ENCODE peak calls at places on chromosomes 5 and 9, in seven cellular contexts. P is astrocyte, Z is pancreas, O is fibroblast of lung, L is stomach, J is NT2/D1, A is PC-3. Y is an unnamed sample. For H3K4me1, the result is how much of the 10 kb centered on the place peaks cover.

GRCh38 chr5:98593418-98593817 is 180.0 kb upstream of the RGMB start:
- DNase-seq in A (no peak), L (no peak), Z (no peak), P (no peak), O (no peak), J (no peak), Y (no peak)

GRCh38 chr9:852539-852938 is 11.0 kb downstream of the DMRT1 start:
- DNase-seq in A (no peak), J (no peak), O (no peak), P (no peak), Z (no peak), L (no peak), Y (no peak)

GRCh38 chr5:139976703-139977102 is 66.4 kb downstream of the NRG2 start:
- DNase-seq in P (no peak), L (no peak), Z (no peak), A (no peak), O (no peak), J (no peak), Y (no peak)

GRCh38 chr5:66829826-66830225 is 233.6 kb downstream of the MAST4 start:
- DNase-seq in O (no peak), J (no peak), P (peak), L (no peak), Z (no peak), A (peak), Y (peak)

GRCh38 chr5:149636191-149636860 is 55.0 kb downstream of the ARHGEF37 start:
- DNase-seq in O (no peak), L (no peak), A (no peak), Z (no peak), J (no peak), P (no peak), Y (peak)

GRCh38 chr9:137064027-137064879 is 6.1 kb downstream of the SAPCD2 start:
- DNase-seq in P (no peak), J (no peak), Z (peak), A (peak), L (peak), O (peak), Y (peak)

GRCh38 chr9:18437315-18438200 is 36.4 kb upstream of the ADAMTSL1 start:
- DNase-seq in O (peak), A (no peak), Z (peak), L (peak), P (peak), J (no peak), Y (peak)

GRCh38 chr5:173720341-173721258 is 104.2 kb upstream of the BOD1 start:
- DNase-seq in P (no peak), A (no peak), L (no peak), J (no peak), Z (no peak), O (no peak), Y (no peak)

GRCh38 chr5:172766287-172767104 is 4.5 kb downstream of the DUSP1 start:
- DNase-seq in O (peak), A (peak), P (peak), Z (peak), L (peak), J (no peak), Y (peak)

GRCh38 chr5:89065919-89066318 is 182.9 kb upstream of the MEF2C start:
- DNase-seq in A (no peak), Z (no peak), L (no peak), P (no peak), O (no peak), J (no peak), Y (no peak)

GRCh38 chr5:6995115-6995514 is 281.9 kb downstream of the TENT4A start:
- DNase-seq in J (no peak), L (no peak), Z (no peak), A (no peak), O (no peak), P (no peak), Y (no peak)

GRCh38 chr9:86946712-86947145 is 577 bp downstream of the GAS1 start:
- DNase-seq in O (peak), A (no peak), J (no peak), Z (peak), P (peak), L (peak), Y (peak)

GRCh38 chr9:8730618-8731017 is 931.0 kb upstream of the DMAC1 start:
- DNase-seq in J (no peak), L (no peak), O (no peak), P (no peak), A (no peak), Z (no peak), Y (no peak)

GRCh38 chr5:75331-76320 is 16.3 kb upstream of the PLEKHG4B start:
- DNase-seq in J (no peak), A (no peak), L (no peak), Z (no peak), P (no peak), O (no peak), Y (no peak)

GRCh38 chr9:120109242-120109641 is 470.7 kb downstream of the CDK5RAP2 start:
- DNase-seq in L (no peak), Z (no peak), P (no peak), O (no peak), A (no peak), J (peak), Y (peak)

GRCh38 chr9:36575411-36575882 is 2.8 kb downstream of the MELK start:
- DNase-seq in L (no peak), P (no peak), Z (no peak), A (peak), O (peak), J (no peak), Y (peak)

GRCh38 chr9:89425024-89425805 is 72.7 kb downstream of the SEMA4D start:
- DNase-seq in Z (no peak), J (no peak), O (no peak), L (no peak), P (no peak), A (no peak), Y (no peak)

GRCh38 chr5:120326651-120327050 is 137.4 kb upstream of the PRR16 start:
- DNase-seq in J (no peak), P (no peak), A (no peak), Z (no peak), O (peak), L (no peak), Y (no peak)

GRCh38 chr5:173742432-173742816 is 126.0 kb upstream of the BOD1 start:
- DNase-seq in P (no peak), J (no peak), L (no peak), A (no peak), O (no peak), Z (no peak), Y (no peak)

GRCh38 chr5:133110709-133111108 is 58.9 kb downstream of the HSPA4 start:
- DNase-seq in L (no peak), P (no peak), O (no peak), Z (no peak), J (no peak), A (no peak), Y (no peak)

GRCh38 chr5:55437859-55438206 is 96.9 kb downstream of the PLPP1 start:
- DNase-seq in L (no peak), P (no peak), A (no peak), O (no peak), J (no peak), Z (no peak), Y (no peak)

GRCh38 chr5:118060833-118061232 is 927.5 kb downstream of the DTWD2 start:
- DNase-seq in A (no peak), L (no peak), P (no peak), O (no peak), J (no peak), Z (no peak), Y (no peak)

GRCh38 chr9:81815781-81816180 is 112.4 kb upstream of the SPATA31D4 start:
- DNase-seq in Z (no peak), J (no peak), O (no peak), A (no peak), L (no peak), P (no peak), Y (no peak)

GRCh38 chr9:37392272-37392671 is 30.2 kb upstream of the GRHPR start:
- DNase-seq in P (no peak), J (no peak), Z (no peak), O (no peak), A (no peak), L (no peak), Y (no peak)

GRCh38 chr5:82111191-82111590 is 139.4 kb downstream of the ATG10 start:
- DNase-seq in A (no peak), J (no peak), Z (no peak), L (no peak), P (peak), O (peak), Y (no peak)

GRCh38 chr9:69674112-69674511 is 1.9 kb upstream of the APBA1 start:
- DNase-seq in Z (no peak), J (no peak), P (no peak), O (no peak), L (no peak), A (peak), Y (no peak)

GRCh38 chr9:134571946-134572914 is 69.4 kb upstream of the COL5A1 start:
- DNase-seq in A (no peak), L (peak), P (no peak), J (no peak), Z (no peak), O (no peak), Y (no peak)

GRCh38 chr5:59562756-59563389 is 330.7 kb downstream of the PDE4D start:
- DNase-seq in P (peak), A (peak), Z (peak), J (peak), L (peak), O (peak), Y (peak)

GRCh38 chr5:10446490-10446889 is 4.8 kb downstream of the ROPN1L start:
- DNase-seq in P (no peak), L (no peak), A (no peak), J (no peak), Z (no peak), O (no peak), Y (no peak)

GRCh38 chr9:20394928-20395327 is 227.4 kb downstream of the MLLT3 start:
- DNase-seq in P (no peak), J (peak), L (no peak), Z (no peak), O (no peak), A (no peak), Y (no peak)
- H3K4me1 ChIP-seq in P (under half), J (under half), L (under half), Z (under half), O (under half), A (under half), Y (under half)

DNA sequence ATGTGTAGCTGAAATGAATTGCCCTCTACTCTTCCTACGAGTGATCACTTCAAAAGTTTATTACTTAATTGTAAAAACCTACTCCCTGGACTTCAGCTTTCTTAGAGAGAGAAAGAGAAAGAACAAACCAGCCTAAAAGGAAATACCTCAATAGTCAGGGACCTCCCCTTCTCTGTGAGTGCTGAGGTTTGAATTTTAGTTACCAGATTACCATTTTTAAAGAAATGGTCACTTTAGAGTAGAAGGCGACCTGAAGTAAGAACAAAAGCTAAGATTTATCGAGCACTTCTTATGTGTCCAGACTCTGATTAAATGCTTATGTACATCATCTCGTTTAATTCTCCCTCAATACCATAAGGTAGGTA is 11.3 kb downstream of the RAPGEF1 start:
- DNase-seq in P (no peak), O (no peak), Z (no peak), J (no peak), L (no peak), A (no peak), Y (no peak)
- H3K4me1 ChIP-seq in P (under half), O (under half), Z (under half), J (under half), L (half or more), A (under half), Y (under half)

GRCh38 chr5:154138701-154139100 is 51.8 kb upstream of the GALNT10 start:
- DNase-seq in Z (peak), L (no peak), P (peak), A (no peak), O (no peak), J (no peak), Y (no peak)

GRCh38 chr5:154133591-154133990 is 56.9 kb upstream of the GALNT10 start:
- DNase-seq in L (no peak), J (no peak), P (no peak), O (no peak), Z (no peak), A (no peak), Y (no peak)

GRCh38 chr5:154134499-154134898 is 56.0 kb upstream of the GALNT10 start:
- DNase-seq in J (no peak), P (no peak), O (no peak), A (no peak), Z (no peak), L (no peak), Y (no peak)

GRCh38 chr5:154135125-154135524 is 55.4 kb upstream of the GALNT10 start:
- DNase-seq in O (no peak), L (no peak), P (no peak), Z (no peak), A (no peak), J (no peak), Y (no peak)

DNA sequence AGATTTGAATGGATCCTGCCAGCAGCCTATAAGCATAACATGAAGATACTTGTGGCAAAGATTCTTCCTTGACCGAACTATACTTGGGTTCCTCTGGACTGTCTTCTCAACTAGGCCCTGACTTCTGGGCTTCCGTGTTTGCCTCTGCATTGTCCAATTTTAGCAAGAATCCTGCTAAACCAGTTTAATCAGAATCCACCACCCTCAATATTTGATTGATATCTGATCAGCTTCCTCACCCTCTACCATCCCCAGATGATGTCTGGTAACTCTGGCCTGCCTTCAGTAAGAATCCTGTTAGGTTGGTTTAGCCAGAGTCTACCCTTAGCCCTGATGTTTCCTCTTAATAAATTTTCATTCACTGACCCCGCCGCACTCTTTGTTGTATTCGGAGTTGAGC is 54.4 kb upstream of the GALNT10 start:
- DNase-seq in A (peak), O (no peak), J (no peak), Z (no peak), L (no peak), P (no peak), Y (no peak)
- H3K4me1 ChIP-seq in A (under half), O (under half), J (under half), Z (under half), L (under half), P (under half), Y (under half)

DNA sequence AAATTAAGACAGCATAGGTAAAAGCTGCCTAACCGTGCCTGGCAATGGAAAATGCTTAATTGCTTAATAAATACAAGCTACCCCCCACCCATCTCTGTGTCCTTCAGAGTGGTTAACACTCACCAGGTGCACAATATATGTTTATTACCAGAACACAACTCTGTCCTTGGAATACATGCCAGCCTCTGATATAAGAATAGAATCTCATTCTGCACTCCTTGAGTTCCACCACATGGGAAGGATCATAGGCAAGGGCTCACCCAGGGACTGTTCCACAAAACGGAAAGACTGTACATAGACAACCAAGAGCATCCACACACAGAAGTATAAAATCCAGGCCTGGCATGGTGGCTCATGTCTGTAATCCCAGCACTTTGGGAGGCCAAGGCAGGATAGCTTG is 91.4 kb downstream of the STRBP start:
- DNase-seq in O (no peak), A (no peak), L (no peak), J (no peak), P (no peak), Z (no peak), Y (no peak)
- H3K4me1 ChIP-seq in O (under half), A (under half), L (under half), J (under half), P (under half), Z (under half), Y (under half)

DNA sequence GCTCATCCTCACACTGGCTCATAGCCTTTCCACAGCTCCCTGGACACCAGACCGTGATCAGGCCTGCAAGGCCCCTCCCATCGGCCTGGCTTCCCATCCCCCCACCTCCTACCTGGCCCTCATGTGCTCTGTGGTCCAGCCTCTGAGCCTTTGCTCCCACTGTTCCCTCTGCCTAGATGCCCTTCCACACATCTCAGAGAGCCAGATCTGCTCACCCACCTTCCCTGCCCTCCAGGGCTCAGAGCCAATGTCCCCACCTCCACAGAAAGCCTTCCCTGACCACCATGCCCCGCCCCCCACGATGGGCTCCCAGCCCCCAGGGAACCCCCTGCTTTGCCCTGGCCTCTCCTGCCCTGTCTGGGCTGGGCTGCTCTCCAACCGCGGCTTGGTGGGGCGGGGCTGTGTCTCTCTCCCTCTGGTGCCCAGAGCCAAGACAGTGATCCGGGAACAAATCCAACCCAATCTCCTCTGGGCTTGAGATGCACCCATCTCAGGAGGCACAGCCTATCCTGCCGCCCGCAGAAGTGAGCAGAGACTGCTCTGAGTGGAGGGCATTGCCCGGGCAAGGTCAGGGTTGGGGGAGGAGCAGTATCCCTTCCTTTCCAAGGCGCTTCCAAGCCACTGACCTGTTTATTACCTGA is 1.6 kb downstream of the NINJ1 start:
- DNase-seq in L (peak), P (peak), J (no peak), O (peak), Z (peak), A (peak), Y (peak)
- H3K4me1 ChIP-seq in L (half or more), P (under half), J (under half), O (under half), Z (under half), A (under half), Y (under half)

GRCh38 chr5:124677999-124678385 is 68.4 kb downstream of the ZNF608 start:
- DNase-seq in O (no peak), L (no peak), A (no peak), P (no peak), Z (no peak), J (no peak), Y (no peak)
- H3K4me1 ChIP-seq in O (under half), L (under half), A (under half), P (under half), Z (under half), J (under half), Y (under half)

DNA sequence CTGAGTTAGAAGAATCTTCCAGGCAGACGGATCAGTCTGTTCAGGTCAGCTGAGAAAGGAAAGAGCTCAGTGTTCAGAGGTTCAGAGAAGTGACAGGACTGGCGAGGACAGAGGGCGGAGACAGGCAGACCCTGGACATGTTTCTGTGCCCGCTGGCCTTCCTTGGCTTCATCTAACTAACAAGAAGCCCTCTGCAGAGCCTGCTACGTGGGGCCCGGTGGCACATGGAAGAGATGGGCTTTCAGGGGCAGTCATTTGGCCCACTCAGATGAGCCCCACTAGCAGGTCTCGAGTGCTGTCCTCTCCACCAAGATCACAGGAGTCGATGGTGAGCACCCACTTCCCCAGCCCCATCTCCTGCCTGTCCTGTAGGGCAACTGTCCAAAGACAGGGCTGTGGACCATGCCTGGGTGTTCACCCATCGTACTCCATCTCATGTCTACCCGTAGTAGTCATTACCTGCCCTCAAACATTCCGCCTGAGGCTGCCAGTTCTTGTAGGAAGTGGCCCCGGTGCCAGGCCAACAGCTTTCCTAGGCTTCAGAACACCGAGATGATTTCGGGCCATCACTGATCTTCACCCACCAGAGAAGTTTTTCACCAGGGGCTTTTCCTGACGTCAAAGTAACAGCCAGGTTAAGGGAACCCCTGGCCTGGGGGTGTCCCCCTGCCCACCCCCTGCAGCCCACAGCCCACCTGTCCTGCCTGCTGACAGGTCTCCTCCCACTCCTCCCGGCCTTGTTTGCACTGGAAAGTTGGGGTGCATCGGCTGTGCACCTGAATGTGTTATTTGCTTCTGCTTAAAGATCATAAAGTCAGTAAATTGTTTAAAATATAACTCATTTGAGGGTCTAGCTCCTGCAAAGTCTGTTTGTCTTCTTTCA is 14.0 kb downstream of the IRX2 start:
- DNase-seq in O (no peak), J (no peak), Z (no peak), L (no peak), P (no peak), A (no peak), Y (no peak)
- H3K4me1 ChIP-seq in O (under half), J (under half), Z (under half), L (under half), P (under half), A (under half), Y (under half)

GRCh38 chr9:128081052-128081451 is 13.0 kb downstream of the SLC25A25 start:
- DNase-seq in A (no peak), P (peak), O (peak), Z (no peak), L (no peak), J (no peak), Y (peak)
- H3K4me1 ChIP-seq in A (under half), P (under half), O (under half), Z (under half), L (under half), J (under half), Y (under half)

Y was measured in GM23248.